ENCODE peak calls at places on chromosomes 1 and 21, in four cellular contexts. M is EH; E is brain microvascular endothelial cell; O is effector CD8-positive, alpha-beta T cell. P is an unnamed sample.

GRCh38 chr1:145849356-145850165 is 4.1 kb downstream of the NUDT17 start:
- DNase-seq in M (peak), E (peak), O (no peak), P (no peak)

GRCh38 chr1:1066403-1067283 is 7.5 kb downstream of the RNF223 start:
- DNase-seq in M (no peak), E (no peak), O (no peak), P (no peak)

GRCh38 chr1:116115476-116115875 is 4.3 kb downstream of the MAB21L3 start:
- DNase-seq in M (peak), E (peak), O (no peak), P (no peak)

GRCh38 chr1:200749090-200749489 is 10.4 kb downstream of the CAMSAP2 start:
- DNase-seq in M (no peak), E (no peak), O (no peak), P (no peak)

GRCh38 chr1:69328186-69328585 is 239.5 kb upstream of the LRRC7 start:
- DNase-seq in M (no peak), E (no peak), O (no peak), P (no peak)

GRCh38 chr1:2231667-2232254 is 3.6 kb downstream of the SKI start:
- DNase-seq in M (peak), E (peak), O (peak), P (peak)

GRCh38 chr1:16093611-16094010 is 20.2 kb upstream of the FAM131C start:
- DNase-seq in M (no peak), E (no peak), O (no peak), P (no peak)

GRCh38 chr1:159925713-159926066 is 383 bp upstream of the TAGLN2 start:
- DNase-seq in M (no peak), E (no peak), O (peak), P (no peak)

GRCh38 chr1:104294259-104294658 is 544.6 kb downstream of the AMY1C start:
- DNase-seq in M (no peak), E (no peak), O (no peak), P (no peak)

GRCh38 chr1:24699628-24700027 is 45.6 kb upstream of the CLIC4 start:
- DNase-seq in M (no peak), E (no peak), O (no peak), P (no peak)

GRCh38 chr1:174206148-174206826 is 47.0 kb downstream of the RABGAP1L start:
- DNase-seq in M (no peak), E (peak), O (no peak), P (no peak)

GRCh38 chr21:42466700-42467612 is 29.1 kb downstream of the RSPH1 start:
- DNase-seq in M (peak), E (peak), O (no peak), P (no peak)

GRCh38 chr1:28118640-28119307 is 30.4 kb upstream of the EYA3 start:
- DNase-seq in M (no peak), E (no peak), O (no peak), P (no peak)

GRCh38 chr1:59126361-59126760 is 170.5 kb upstream of the FGGY start:
- DNase-seq in M (peak), E (no peak), O (no peak), P (no peak)

GRCh38 chr1:167484726-167485125 is 33.6 kb downstream of the CD247 start:
- DNase-seq in M (no peak), E (no peak), O (no peak), P (no peak)

P was measured in upper lobe of right lung.